ENCODE peak calls at places on chromosome 10, in seven cellular contexts. V is MM.1S; U is aorta; X is right atrium auricular region; P is effector memory CD4-positive, alpha-beta T cell; N is cardiac muscle cell; Z is Panc1. M is an unnamed sample.

GRCh38 chr10:48234295-48234694 is 40.2 kb downstream of the FRMPD2 start:
- DNase-seq in N (no peak), P (no peak), V (no peak), X (no peak), Z (no peak), U (no peak), M (no peak)

GRCh38 chr10:64334084-64334483 is 812.9 kb downstream of the REEP3 start:
- DNase-seq in U (no peak), N (no peak), V (no peak), X (no peak), Z (no peak), P (no peak), M (no peak)

GRCh38 chr10:126017961-126018560 is 121.7 kb downstream of the FANK1 start:
- DNase-seq in P (no peak), U (no peak), X (no peak), N (peak; percentile 69), Z (no peak), V (no peak), M (peak; percentile 93)

GRCh38 chr10:86693721-86694369 is 25.5 kb downstream of the LDB3 start:
- DNase-seq in Z (no peak), U (no peak), N (peak; percentile 73), P (peak; percentile 13), V (peak; percentile 25), X (peak; percentile 77), M (peak; percentile 26)

GRCh38 chr10:112000466-112000865 is 183.1 kb downstream of the GPAM start:
- DNase-seq in X (no peak), U (no peak), N (no peak), P (no peak), Z (no peak), V (no peak), M (no peak)

GRCh38 chr10:86372785-86373239 is 6.2 kb upstream of the GRID1 start:
- DNase-seq in Z (no peak), V (no peak), U (peak; percentile 18), N (no peak), P (no peak), X (no peak), M (no peak)

GRCh38 chr10:132764108-132764507 is 21.8 kb downstream of the NKX6-2 start:
- DNase-seq in P (no peak), X (no peak), U (no peak), V (no peak), N (no peak), Z (no peak), M (no peak)

GRCh38 chr10:26835025-26835424 is 25.7 kb downstream of the ABI1 start:
- DNase-seq in N (no peak), P (no peak), V (no peak), Z (no peak), X (no peak), U (no peak), M (no peak)

GRCh38 chr10:79293841-79294705 is 53.2 kb upstream of the PPIF start:
- DNase-seq in V (no peak), X (no peak), N (no peak), U (peak; percentile 84), Z (no peak), P (no peak), M (peak; percentile 26)

GRCh38 chr10:124366343-124366742 is 52.4 kb downstream of the OAT start:
- DNase-seq in N (no peak), Z (no peak), P (no peak), U (no peak), X (no peak), V (no peak), M (no peak)

GRCh38 chr10:43340619-43341018 is 30.8 kb upstream of the FXYD4 start:
- DNase-seq in X (no peak), U (no peak), P (no peak), N (no peak), V (no peak), Z (no peak), M (peak; percentile 59)

DNA sequence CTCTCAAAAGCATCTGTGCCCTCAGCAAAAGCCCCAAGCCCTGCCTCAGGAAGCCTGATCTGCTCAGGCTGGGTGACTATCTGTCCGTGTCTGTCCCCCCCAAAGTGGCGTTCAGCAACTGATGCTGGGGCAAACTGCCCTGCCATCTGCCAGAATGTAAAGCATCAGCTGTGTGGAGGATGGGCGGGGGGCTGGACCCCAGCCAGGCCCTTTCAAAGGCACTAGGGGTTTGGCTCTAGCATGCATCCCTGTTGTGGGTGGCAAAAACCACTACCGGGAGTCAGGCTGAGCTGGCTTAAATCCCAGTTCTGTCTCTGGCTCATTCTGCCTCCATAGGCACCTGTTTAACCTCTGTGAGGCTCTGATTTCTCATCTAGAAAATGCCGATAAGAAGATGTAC is 35.5 kb downstream of the GPRIN2 start:
- DNase-seq in V (no peak), X (no peak), Z (no peak), P (no peak), U (peak; percentile 52), N (peak; percentile 72), M (peak; percentile 71)
- H3K4me1 ChIP-seq in V (no peaks in the 10 kb centered on the region), X (peaks cover 7% of the 10 kb centered on the region), Z (peaks cover 62% of the 10 kb centered on the region), P (no peaks in the 10 kb centered on the region), U (peaks cover 2% of the 10 kb centered on the region), N (no peaks in the 10 kb centered on the region), M (peaks cover 44% of the 10 kb centered on the region)

DNA sequence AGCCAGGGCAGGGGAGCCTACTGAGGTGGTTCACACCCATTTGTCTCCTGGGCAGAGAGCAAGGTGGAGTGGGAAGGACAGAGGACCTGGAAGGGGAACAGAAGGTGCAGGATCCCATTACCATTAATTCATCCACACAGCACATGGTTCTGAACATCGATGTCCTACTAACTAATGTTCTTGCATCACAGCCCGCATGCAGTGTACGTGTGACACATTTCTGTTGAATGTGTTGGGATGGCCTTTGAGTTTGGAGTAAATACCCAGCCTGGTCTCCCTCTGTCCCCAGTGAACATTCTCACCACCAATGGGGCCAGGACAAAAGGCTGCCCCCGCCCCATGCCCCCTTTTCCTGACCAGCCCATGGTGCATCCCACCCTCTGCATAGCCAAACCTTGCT is 46.3 kb downstream of the FAM241B start:
- DNase-seq in X (no peak), Z (no peak), P (no peak), N (no peak), U (no peak), V (no peak), M (no peak)
- H3K27me3 ChIP-seq in X (no peaks in the 10 kb centered on the region), Z (peaks cover 59% of the 10 kb centered on the region), P (no peaks in the 10 kb centered on the region), N (no peaks in the 10 kb centered on the region), U (no peaks in the 10 kb centered on the region), V (peaks cover 48% of the 10 kb centered on the region), M (peaks cover 60% of the 10 kb centered on the region)

GRCh38 chr10:110493832-110494426 is 3.8 kb upstream of the DUSP5 start:
- DNase-seq in V (no peak), X (no peak), P (no peak), Z (no peak), U (no peak), N (no peak), M (no peak)
- H3K4me3 ChIP-seq in V (no peak overlapping the region), X (no peak overlapping the region), P (no peak overlapping the region), Z (no peak overlapping the region), U (no peak overlapping the region), N (no peak overlapping the region), M (no peak overlapping the region)

DNA sequence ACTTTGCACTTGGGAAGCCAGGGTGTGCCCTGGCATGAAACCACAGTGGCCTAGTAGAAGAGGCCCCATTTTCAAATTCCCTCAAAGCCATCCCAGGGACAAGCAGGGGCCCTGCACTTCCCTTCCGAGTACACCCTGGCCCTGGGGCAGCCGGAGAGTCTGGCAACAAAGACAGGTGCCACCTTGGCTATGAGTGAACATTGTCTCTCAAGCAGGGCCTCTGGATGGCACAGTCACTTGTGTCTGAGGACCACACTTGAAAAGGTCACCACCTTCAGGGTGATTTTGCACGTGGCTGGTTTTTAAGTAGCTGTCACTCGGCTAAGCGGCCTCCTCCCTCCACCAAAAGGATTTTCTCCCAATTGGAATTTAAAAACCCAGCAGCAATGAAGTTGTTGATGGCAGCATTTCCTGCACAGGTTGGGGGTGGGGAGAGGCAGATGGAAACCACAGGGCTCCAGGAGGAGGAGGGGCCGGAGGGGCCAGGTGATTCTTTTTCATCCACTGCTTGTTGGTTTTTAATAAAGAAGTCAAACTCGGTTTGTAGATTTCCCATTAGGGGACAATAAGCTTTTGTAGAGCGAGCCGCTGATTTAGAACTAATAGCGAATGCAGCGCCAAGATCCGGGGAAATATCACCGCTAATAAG is 33.9 kb downstream of the C10orf105 start:
- DNase-seq in V (no peak), X (no peak), N (no peak), Z (no peak), P (no peak), U (no peak), M (no peak)
- H3K4me1 ChIP-seq in V (no peaks in the 10 kb centered on the region), X (peaks cover 29% of the 10 kb centered on the region), N (peaks cover 23% of the 10 kb centered on the region), Z (no peaks in the 10 kb centered on the region), P (no peaks in the 10 kb centered on the region), U (no peaks in the 10 kb centered on the region), M (no peaks in the 10 kb centered on the region)

DNA sequence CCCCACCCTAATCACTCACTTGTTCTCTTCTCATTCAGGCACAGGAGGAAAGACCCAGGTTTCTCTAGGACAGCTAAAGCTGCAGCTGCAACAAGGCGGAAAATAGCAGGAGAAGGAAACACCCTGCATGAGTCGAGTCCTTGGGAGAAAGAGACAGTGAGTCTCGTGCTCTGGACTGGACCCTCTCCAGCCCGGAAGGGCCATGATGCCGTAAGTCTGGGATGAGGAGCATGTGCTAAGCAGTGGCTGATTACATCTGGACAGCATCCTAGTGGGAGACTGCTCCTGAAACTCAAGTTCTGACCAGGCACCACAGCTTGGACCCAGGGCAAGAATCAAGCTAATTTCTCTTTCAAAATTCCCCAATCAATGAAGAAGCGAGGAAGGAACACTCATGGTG is 39.4 kb downstream of the FBXW4 start:
- DNase-seq in P (no peak), N (peak; percentile 31), X (no peak), U (no peak), V (no peak), Z (no peak), M (peak; percentile 12)
- H3K27me3 ChIP-seq in P (no peaks in the 10 kb centered on the region), N (no peaks in the 10 kb centered on the region), X (no peaks in the 10 kb centered on the region), U (no peaks in the 10 kb centered on the region), V (no peaks in the 10 kb centered on the region), Z (no peaks in the 10 kb centered on the region), M (no peaks in the 10 kb centered on the region)